ENCODE peak calls at places on chromosomes 11 and 22, in seven cellular contexts. A is A549, Q is ovary, F is brain microvascular endothelial cell, D is stomach, N is Panc1, Z is A673. T is an unnamed sample.
A peak's percentile ranks its signal among the peaks of the same experiment; 100 is the strongest.

GRCh38 chr11:5258543-5259262 is 4.1 kb upstream of the HBG2 start:
- DNase-seq in A (no peak), Q (no peak), F (no peak), D (no peak), N (no peak), Z (no peak), T (no peak)

GRCh38 chr22:19991645-19992451 is 24.8 kb downstream of the ARVCF start:
- DNase-seq in A (no peak), Q (peak; percentile 36), F (no peak), D (no peak), N (no peak), Z (no peak), T (no peak)

GRCh38 chr11:106875013-106875412 is 143.3 kb downstream of the GUCY1A2 start:
- DNase-seq in A (no peak), Q (no peak), F (peak; percentile 12), D (no peak), N (no peak), Z (no peak), T (no peak)

GRCh38 chr11:128688031-128688713 is 5.7 kb upstream of the FLI1 start:
- DNase-seq in A (no peak), Q (no peak), F (no peak), D (no peak), N (no peak), Z (no peak), T (no peak)

GRCh38 chr11:62665630-62666258 is 632 bp downstream of the CSKMT start:
- DNase-seq in A (no peak), Q (peak; percentile 77), F (peak; percentile 52), D (peak; percentile 50), N (no peak), Z (no peak), T (no peak)

GRCh38 chr11:104944080-104944479 is 24.3 kb downstream of the CASP4 start:
- DNase-seq in A (no peak), Q (no peak), F (no peak), D (no peak), N (no peak), Z (no peak), T (no peak)

GRCh38 chr11:34501500-34501899 is 12.1 kb downstream of the ELF5 start:
- DNase-seq in A (no peak), Q (no peak), F (peak; percentile 64), D (no peak), N (no peak), Z (no peak), T (no peak)

GRCh38 chr11:1336836-1337646 is 27.6 kb upstream of the TOLLIP start:
- DNase-seq in A (no peak), Q (peak; percentile 76), F (no peak), D (no peak), N (no peak), Z (peak; percentile 31), T (no peak)

GRCh38 chr11:95588821-95589220 is 200.8 kb downstream of the FAM76B start:
- DNase-seq in A (no peak), Q (no peak), F (no peak), D (no peak), N (no peak), Z (no peak), T (no peak)

GRCh38 chr22:45262931-45263789 is 21.6 kb upstream of the UPK3A start:
- DNase-seq in A (no peak), Q (no peak), F (no peak), D (no peak), N (no peak), Z (peak; percentile 31), T (no peak)

GRCh38 chr11:2940166-2940929 is 11.1 kb upstream of the PHLDA2 start:
- DNase-seq in A (peak; percentile 50), Q (no peak), F (no peak), D (peak; percentile 70), N (no peak), Z (no peak), T (no peak)

GRCh38 chr11:121761171-121761570 is 308.4 kb upstream of the SORL1-AS1 start:
- DNase-seq in A (no peak), Q (no peak), F (no peak), D (no peak), N (no peak), Z (no peak), T (no peak)

GRCh38 chr11:83493034-83493433 is 206.9 kb upstream of the CCDC90B start:
- DNase-seq in A (no peak), Q (no peak), F (no peak), D (no peak), N (no peak), Z (peak; percentile 71), T (no peak)

GRCh38 chr11:83493918-83494317 is 207.8 kb upstream of the CCDC90B start:
- DNase-seq in A (no peak), Q (no peak), F (no peak), D (peak; percentile 26), N (no peak), Z (no peak), T (no peak)
- TF ChIP-seq CTCF in A (no peak), Q (no peak), F (no peak), D (no peak), N (no peak), Z (no peak), T (no peak)

DNA sequence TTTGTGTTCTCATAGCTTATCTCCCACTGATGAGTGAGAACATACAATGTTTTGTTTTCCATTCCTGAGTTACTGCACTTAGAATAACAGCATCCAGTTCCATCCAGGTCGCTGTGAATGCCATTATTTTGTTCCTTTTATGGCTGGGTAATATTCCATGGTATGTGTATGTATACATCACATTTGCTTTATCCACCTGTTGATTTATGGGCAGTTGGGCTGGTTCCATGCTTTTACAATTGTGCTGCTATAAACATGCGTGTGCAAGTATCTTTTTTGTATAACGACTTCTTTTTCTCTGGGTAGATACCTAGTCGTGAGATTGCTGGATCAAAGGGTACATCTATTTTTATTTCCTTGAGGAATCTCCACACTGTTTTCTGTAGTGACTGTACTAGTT is 74.8 kb downstream of the ZNF280B start:
- DNase-seq in A (no peak), Q (no peak), F (no peak), D (no peak), N (no peak), Z (no peak), T (no peak)
- H3K4me3 ChIP-seq in A (no peak overlapping the region), Q (no peak overlapping the region), F (no peak overlapping the region), D (no peak overlapping the region), N (no peak overlapping the region), Z (no peak overlapping the region), T (no peak overlapping the region)

DNA sequence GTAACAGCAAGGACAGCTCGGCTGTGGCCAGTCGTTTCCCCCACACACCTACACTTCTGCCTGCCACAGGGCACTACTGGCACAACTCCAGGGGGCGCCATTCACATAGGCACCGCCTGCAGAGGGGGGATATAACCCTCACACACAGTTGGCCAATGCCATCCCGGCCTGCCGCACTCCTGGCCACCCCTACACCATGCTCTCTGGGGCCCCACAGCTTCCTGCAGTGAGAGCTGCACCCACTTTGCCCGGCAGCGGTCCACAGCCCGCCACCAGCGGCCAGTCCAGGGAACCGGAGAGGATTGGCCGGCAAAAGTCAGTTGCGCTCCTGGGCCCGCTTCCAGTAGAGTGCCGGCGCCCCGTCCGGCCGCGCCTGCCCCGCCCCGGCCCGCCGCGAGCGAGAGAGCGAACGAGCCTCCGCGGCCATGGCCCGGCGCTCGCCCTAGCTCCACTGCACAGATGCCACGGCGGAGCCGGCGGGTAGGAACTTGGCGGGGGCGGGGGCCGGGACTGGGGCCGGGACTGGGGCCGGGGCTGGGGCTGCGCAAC is 25.6 kb upstream of the SUSD2 start:
- DNase-seq in A (peak; percentile 47), Q (peak; percentile 90), F (peak; percentile 25), D (peak; percentile 84), N (no peak), Z (peak; percentile 62), T (no peak)
- TF ChIP-seq CTCF in A (peak; percentile 63), Q (peak; percentile 50), F (peak; percentile 69), D (peak; percentile 25), N (peak; percentile 52), Z (peak; percentile 56), T (peak; percentile 53)

DNA sequence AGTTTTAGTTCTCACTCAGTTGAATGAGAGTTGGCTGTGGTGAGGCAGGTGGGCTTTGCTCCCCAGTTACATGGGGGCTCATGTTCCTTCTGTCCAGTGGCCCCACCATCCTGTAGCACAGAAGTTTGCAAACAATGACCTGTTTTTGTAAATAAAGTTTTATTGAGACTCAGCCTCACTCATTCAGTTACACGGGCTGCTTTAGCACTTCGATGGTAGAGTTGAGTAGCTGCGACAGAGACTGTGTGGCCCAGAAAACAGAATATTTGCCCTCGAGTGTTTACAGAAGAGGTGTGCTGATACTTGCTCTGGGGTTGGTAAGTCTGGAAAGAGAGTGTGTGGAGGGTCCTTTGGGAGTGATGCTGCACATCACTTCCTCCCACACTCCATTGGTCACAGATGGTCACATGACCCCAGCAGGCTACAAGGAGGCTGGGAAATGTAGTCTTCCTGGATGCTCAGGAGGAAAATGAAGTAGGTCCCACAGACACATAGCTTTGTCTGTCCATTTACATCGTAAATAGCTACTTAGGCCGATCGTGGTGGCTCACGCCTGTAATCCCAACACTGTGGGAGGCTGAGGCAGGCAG is 34.6 kb downstream of the IFT27 start:
- DNase-seq in A (peak; percentile 20), Q (no peak), F (peak; percentile 9), D (peak; percentile 5), N (no peak), Z (peak; percentile 50), T (no peak)
- H3K4me3 ChIP-seq in A (no peak overlapping the region), Q (no peak overlapping the region), F (no peak overlapping the region), D (no peak overlapping the region), N (no peak overlapping the region), Z (no peak overlapping the region), T (no peak overlapping the region)

GRCh38 chr11:56624661-56625110 is 10.0 kb upstream of the OR5M1 start:
- DNase-seq in A (peak; percentile 62), Q (no peak), F (peak; percentile 39), D (no peak), N (peak; percentile 27), Z (peak; percentile 84), T (peak; percentile 1)
- TF ChIP-seq CTCF in A (peak; percentile 70), Q (no peak), F (no peak), D (no peak), N (peak; percentile 45), Z (peak; percentile 68), T (no peak)

DNA sequence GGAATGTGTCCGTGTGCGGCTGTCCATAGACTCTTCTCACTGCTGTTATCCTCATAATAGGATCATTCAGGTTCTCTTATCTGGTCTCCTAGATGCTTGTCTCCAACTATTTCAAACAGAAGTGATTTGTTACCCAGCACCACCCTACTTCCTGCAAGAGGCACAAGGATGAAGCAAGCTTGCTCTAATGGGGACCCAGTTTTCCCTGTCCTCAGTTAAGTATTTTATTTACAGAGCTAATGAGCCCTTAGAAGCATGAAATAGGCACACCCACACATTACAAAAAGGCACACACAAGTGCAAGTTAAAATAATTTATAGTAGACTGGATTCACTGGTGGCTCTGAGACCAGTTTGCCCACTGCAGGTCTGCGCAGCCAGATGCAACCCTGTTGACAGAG is 167.6 kb downstream of the KIRREL3 start:
- DNase-seq in A (no peak), Q (no peak), F (no peak), D (no peak), N (no peak), Z (no peak), T (no peak)
- H3K4me3 ChIP-seq in A (no peak overlapping the region), Q (no peak overlapping the region), F (no peak overlapping the region), D (no peak overlapping the region), N (no peak overlapping the region), Z (no peak overlapping the region), T (no peak overlapping the region)

T was measured in HFF-Myc.